ENCODE peak calls at places on chromosomes 12 and 14, in four cellular contexts. V is HFF-Myc, U is EL, N is retinal pigment epithelial cell. T is an unnamed sample.

GRCh38 chr12:96153131-96153724 is 40.9 kb upstream of the ELK3 start:
- DNase-seq in V (no peak), U (no peak), N (no peak), T (no peak)

GRCh38 chr12:110619534-110619953 is 5.6 kb downstream of the TCTN1 start:
- DNase-seq in V (no peak), U (peak; percentile 13), N (no peak), T (no peak)

GRCh38 chr12:7209958-7210357 is 20.5 kb downstream of the PEX5 start:
- DNase-seq in V (no peak), U (no peak), N (no peak), T (no peak)

GRCh38 chr12:88579941-88580871 is at the start of gene KITLG:
- DNase-seq in V (no peak), U (peak; percentile 90), N (no peak), T (no peak)

GRCh38 chr12:95218852-95219171 is 1.2 kb downstream of the VEZT start:
- DNase-seq in V (no peak), U (peak; percentile 20), N (no peak), T (no peak)

GRCh38 chr12:106301241-106301610 is 1.3 kb upstream of the TCP11L2 start:
- DNase-seq in V (no peak), U (no peak), N (no peak), T (peak; percentile 66)

GRCh38 chr12:71152838-71153237 is 5.0 kb downstream of the TSPAN8 start:
- DNase-seq in V (no peak), U (no peak), N (no peak), T (no peak)

GRCh38 chr12:47100146-47100545 is 20.4 kb upstream of the AMIGO2 start:
- DNase-seq in V (no peak), U (no peak), N (no peak), T (no peak)

GRCh38 chr14:59240356-59240755 is 51.9 kb downstream of the DAAM1 start:
- DNase-seq in V (no peak), U (no peak), N (no peak), T (no peak)